ENCODE peak calls at places on chromosomes 2 and 18, in nine cellular contexts. R, H, F, V, C, A, D, G and S are unnamed samples.

GRCh38 chr2:73099486-73099885 is 13.3 kb downstream of the RAB11FIP5 start:
- DNase-seq in G (no peak), C (no peak), F (no peak), R (no peak), A (no peak), D (no peak), H (no peak), V (no peak), S (no peak)

GRCh38 chr2:20620271-20620681 is 30.6 kb downstream of the HS1BP3 start:
- DNase-seq in A (peak), V (no peak), F (no peak), H (no peak), D (peak), G (no peak), C (no peak), R (no peak), S (no peak)

GRCh38 chr2:66772618-66773017 is 337.7 kb downstream of the MEIS1 start:
- DNase-seq in D (no peak), R (no peak), H (no peak), V (no peak), G (no peak), A (no peak), C (no peak), F (no peak), S (no peak)

GRCh38 chr2:27735263-27735904 is 36.1 kb upstream of the MRPL33 start:
- DNase-seq in V (peak), F (peak), R (no peak), C (peak), H (peak), D (peak), A (peak), G (peak), S (peak)

GRCh38 chr2:27792759-27793158 is 21.2 kb downstream of the MRPL33 start:
- DNase-seq in C (no peak), V (no peak), D (no peak), A (no peak), H (no peak), G (no peak), F (no peak), R (no peak), S (no peak)

GRCh38 chr18:74896390-74896991 is 298.8 kb downstream of the ZNF407 start:
- DNase-seq in D (no peak), R (no peak), V (peak), H (peak), A (no peak), C (peak), F (no peak), G (peak), S (no peak)

GRCh38 chr2:237723613-237724012 is 75.0 kb upstream of the RBM44 start:
- DNase-seq in G (no peak), A (no peak), D (no peak), F (peak), R (no peak), H (no peak), V (no peak), C (no peak), S (no peak)

GRCh38 chr2:201436141-201436540 is 15.1 kb downstream of the TRAK2 start:
- DNase-seq in V (no peak), R (no peak), A (no peak), G (no peak), C (no peak), H (no peak), F (no peak), D (no peak), S (no peak)

GRCh38 chr2:215614296-215614695 is 178.4 kb upstream of the FN1 start:
- DNase-seq in H (no peak), F (no peak), V (no peak), A (no peak), G (no peak), R (no peak), C (no peak), D (no peak), S (no peak)

GRCh38 chr2:190050001-190050400 is 12.5 kb downstream of the MSTN start:
- DNase-seq in F (no peak), G (no peak), C (no peak), H (no peak), V (no peak), D (no peak), R (no peak), A (no peak), S (no peak)

GRCh38 chr18:75546964-75547363 is 119.5 kb upstream of the SMIM21 start:
- DNase-seq in G (no peak), R (no peak), V (no peak), A (no peak), H (no peak), D (no peak), F (no peak), C (no peak), S (no peak)

GRCh38 chr2:191180712-191181111 is 29.9 kb upstream of the STAT4 start:
- DNase-seq in C (no peak), G (no peak), A (no peak), F (no peak), V (no peak), H (no peak), R (no peak), D (no peak), S (no peak)

GRCh38 chr2:120344214-120344990 is 1.5 kb upstream of the INHBB start:
- DNase-seq in R (no peak), H (peak), C (peak), G (no peak), A (no peak), V (no peak), F (peak), D (no peak), S (no peak)

GRCh38 chr2:10359246-10359645 is 56.5 kb downstream of the HPCAL1 start:
- DNase-seq in D (no peak), V (no peak), R (no peak), A (no peak), C (no peak), F (no peak), G (no peak), H (no peak), S (no peak)

GRCh38 chr2:10551496-10551895 is 103.4 kb upstream of the ODC1 start:
- DNase-seq in H (no peak), D (no peak), F (no peak), C (no peak), G (no peak), R (no peak), A (no peak), V (no peak), S (no peak)

GRCh38 chr2:156778916-156779315 is 342.7 kb downstream of the GPD2 start:
- DNase-seq in F (no peak), G (no peak), R (no peak), D (no peak), V (no peak), A (no peak), C (no peak), H (no peak), S (no peak)

GRCh38 chr2:124978597-124978996 is 953.5 kb downstream of the CNTNAP5 start:
- DNase-seq in G (no peak), C (no peak), D (no peak), R (no peak), H (no peak), A (no peak), V (no peak), F (no peak), S (no peak)

GRCh38 chr2:43161650-43162542 is 64.5 kb downstream of the ZFP36L2 start:
- DNase-seq in G (no peak), R (no peak), D (no peak), A (no peak), V (no peak), H (no peak), F (no peak), C (no peak), S (no peak)

GRCh38 chr2:218885981-218886447 is 5.4 kb downstream of the WNT10A start:
- DNase-seq in D (no peak), G (peak), V (no peak), A (no peak), C (no peak), H (no peak), F (no peak), R (no peak), S (no peak)

GRCh38 chr2:83572400-83572799 is 886.7 kb downstream of the SUCLG1 start:
- DNase-seq in A (no peak), V (no peak), H (no peak), G (no peak), F (no peak), D (no peak), R (no peak), C (no peak), S (no peak)

GRCh38 chr2:61460168-61460567 is 10.7 kb downstream of the USP34 start:
- DNase-seq in R (no peak), V (no peak), H (no peak), G (no peak), F (no peak), D (no peak), A (no peak), C (no peak), S (no peak)

GRCh38 chr2:169184074-169184473 is 114.7 kb downstream of the DHRS9 start:
- DNase-seq in G (no peak), A (no peak), R (no peak), C (no peak), H (no peak), D (no peak), F (no peak), V (no peak), S (no peak)

GRCh38 chr2:234994340-234995321 is 42.8 kb downstream of the SH3BP4 start:
- DNase-seq in D (no peak), C (no peak), F (no peak), V (no peak), G (no peak), H (no peak), A (no peak), R (no peak), S (no peak)

GRCh38 chr2:118539290-118539689 is 308.2 kb downstream of the EN1 start:
- DNase-seq in V (peak), F (no peak), D (no peak), G (no peak), R (no peak), C (no peak), H (no peak), A (no peak), S (no peak)

GRCh38 chr18:46705521-46705920 is 48.5 kb upstream of the LOXHD1 start:
- DNase-seq in H (no peak), A (no peak), G (no peak), D (no peak), V (no peak), R (no peak), F (no peak), C (peak), S (no peak)

GRCh38 chr2:46715541-46715940 is 200.1 kb downstream of the MCFD2 start:
- DNase-seq in A (no peak), G (no peak), H (no peak), F (no peak), D (no peak), C (no peak), V (no peak), R (no peak), S (no peak)

GRCh38 chr18:46502444-46502843 is 154.6 kb downstream of the LOXHD1 start:
- DNase-seq in H (no peak), V (no peak), C (peak), D (no peak), G (no peak), R (no peak), A (no peak), F (peak), S (no peak)

GRCh38 chr2:19982268-19982667 is 7.6 kb downstream of the WDR35 start:
- DNase-seq in V (no peak), G (no peak), D (no peak), C (no peak), F (no peak), R (no peak), H (no peak), A (no peak), S (no peak)

DNA sequence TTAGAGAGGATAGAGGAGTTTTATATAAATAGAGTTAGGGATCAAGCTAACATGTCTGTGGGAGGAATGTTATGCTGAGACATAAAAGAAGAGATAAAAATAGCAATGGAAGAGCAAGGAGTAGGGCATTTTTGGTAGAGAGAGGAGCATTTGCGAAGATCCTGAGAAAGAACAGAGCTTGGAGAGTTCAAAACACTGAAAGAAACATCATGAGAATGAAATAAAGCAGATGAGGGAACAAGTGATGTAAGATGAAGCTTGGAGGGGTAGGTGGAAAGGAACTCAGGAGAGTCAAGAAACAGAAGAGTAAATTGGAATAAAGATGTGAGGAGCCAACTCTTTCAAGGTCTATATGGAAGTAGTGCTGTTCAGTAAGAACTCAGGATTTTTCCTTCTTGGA is 308.6 kb downstream of the PARD3B start:
- DNase-seq in G (no peak), A (no peak), D (no peak), C (no peak), R (no peak), H (no peak), V (no peak), F (no peak), S (no peak)
- TF ChIP-seq CTCF in G (no peak), A (no peak), D (no peak), C (no peak), R (no peak), H (no peak), V (no peak), F (no peak), S (no peak)

GRCh38 chr2:202634556-202635440 is at the start of gene FAM117B:
- DNase-seq in C (peak), G (peak), F (peak), R (peak), H (peak), A (peak), V (peak), D (peak), S (peak)
- TF ChIP-seq CTCF in C (no peak), G (no peak), F (peak), R (no peak), H (no peak), A (peak), V (no peak), D (no peak), S (no peak)

DNA sequence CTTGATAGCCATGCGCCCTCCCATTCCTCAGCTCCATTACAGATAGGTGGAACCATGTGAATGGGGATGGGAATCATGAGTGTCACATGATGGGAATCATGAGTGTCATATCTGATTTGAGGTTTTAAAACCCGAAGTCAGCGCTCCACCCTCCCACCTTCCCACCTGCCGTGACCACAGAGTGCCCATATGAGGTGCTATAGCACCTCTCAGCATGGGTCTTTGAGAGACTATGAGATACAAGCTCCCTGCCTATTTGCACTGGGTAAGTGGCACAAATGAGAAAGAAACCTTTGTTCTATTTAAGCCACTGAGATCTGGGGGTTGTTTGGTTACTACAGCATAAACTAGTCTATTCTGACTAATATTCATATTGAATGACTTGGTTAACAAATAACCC is 78.5 kb upstream of the PTPRM start:
- DNase-seq in H (no peak), A (no peak), G (no peak), V (no peak), C (no peak), F (no peak), R (no peak), D (no peak), S (no peak)
- TF ChIP-seq CTCF in H (no peak), A (no peak), G (no peak), V (no peak), C (no peak), F (no peak), R (no peak), D (no peak), S (no peak)

GRCh38 chr2:175964195-175964594 is 37.9 kb downstream of the LNPK start:
- DNase-seq in F (no peak), R (no peak), C (no peak), G (no peak), D (no peak), V (no peak), A (no peak), H (no peak), S (no peak)
- TF ChIP-seq CTCF in F (no peak), R (no peak), C (no peak), G (no peak), D (no peak), V (peak), A (no peak), H (no peak), S (no peak)

GRCh38 chr2:96213379-96213778 is 4.8 kb upstream of the STARD7 start:
- DNase-seq in V (no peak), C (no peak), F (no peak), D (no peak), R (no peak), A (no peak), H (no peak), G (no peak), S (no peak)
- TF ChIP-seq CTCF in V (no peak), C (no peak), F (no peak), D (no peak), R (no peak), A (no peak), H (no peak), G (no peak), S (no peak)

DNA sequence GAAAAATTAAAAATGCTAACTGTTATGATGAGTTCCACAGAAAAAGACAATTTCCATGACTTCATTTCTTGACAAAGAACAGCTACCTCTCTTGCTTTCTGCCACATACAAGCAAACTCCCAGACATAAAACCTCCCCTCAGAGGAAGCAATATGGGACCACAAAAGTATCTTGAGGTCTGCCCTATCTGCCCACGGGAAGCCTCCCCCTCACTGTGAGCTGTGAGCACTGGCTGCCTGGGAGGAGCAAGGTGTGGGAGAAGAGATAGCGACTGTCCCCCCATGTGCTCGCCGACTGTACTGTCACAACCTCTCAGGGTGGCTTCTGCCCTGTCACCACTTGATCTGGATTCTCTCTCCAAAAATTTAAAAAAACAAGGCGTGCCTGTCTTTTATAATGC is 69.6 kb upstream of the NRP2 start:
- DNase-seq in A (no peak), R (no peak), D (no peak), V (no peak), G (no peak), C (no peak), H (no peak), F (no peak), S (no peak)
- TF ChIP-seq CTCF in A (no peak), R (no peak), D (no peak), V (no peak), G (no peak), C (no peak), H (no peak), F (no peak), S (no peak)

GRCh38 chr2:238856713-238857567 is 9.1 kb downstream of the TWIST2 start:
- DNase-seq in C (no peak), V (no peak), A (no peak), H (no peak), F (no peak), R (no peak), G (no peak), D (no peak), S (no peak)
- TF ChIP-seq CTCF in C (no peak), V (no peak), A (no peak), H (no peak), F (no peak), R (no peak), G (no peak), D (no peak), S (no peak)